ENCODE peak calls at places on chromosomes 2 and 18, in four cellular contexts. One of them, this sample, is unnamed.

GRCh38 chr18:6327895-6328623 is 86.7 kb downstream of the L3MBTL4 start:
- DNase-seq in caudate nucleus: no peak
- DNase-seq in activated CD4-positive, alpha-beta T cell treated with anti-CD3 and anti-CD28 coated beads, Interleukin-2, amount 50 U/mL, for 1 hour: no peak
- DNase-seq in cerebellar cortex: no peak
- DNase-seq in this sample: no peak

GRCh38 chr2:131034122-131035051 is 58.9 kb downstream of the FAM168B start:
- DNase-seq in caudate nucleus: peak; percentile 43
- DNase-seq in activated CD4-positive, alpha-beta T cell treated with anti-CD3 and anti-CD28 coated beads, Interleukin-2, amount 50 U/mL, for 1 hour: no peak
- DNase-seq in cerebellar cortex: no peak
- DNase-seq in this sample: peak; percentile 37

GRCh38 chr2:52145005-52145404 is 1113.1 kb upstream of the NRXN1 start:
- DNase-seq in caudate nucleus: no peak
- DNase-seq in activated CD4-positive, alpha-beta T cell treated with anti-CD3 and anti-CD28 coated beads, Interleukin-2, amount 50 U/mL, for 1 hour: no peak
- DNase-seq in cerebellar cortex: no peak
- DNase-seq in this sample: no peak

GRCh38 chr2:43139501-43139900 is 86.9 kb downstream of the ZFP36L2 start:
- DNase-seq in caudate nucleus: no peak
- DNase-seq in activated CD4-positive, alpha-beta T cell treated with anti-CD3 and anti-CD28 coated beads, Interleukin-2, amount 50 U/mL, for 1 hour: no peak
- DNase-seq in cerebellar cortex: no peak
- DNase-seq in this sample: no peak

GRCh38 chr2:43542285-43542933 is 53.4 kb downstream of the THADA start:
- DNase-seq in caudate nucleus: no peak
- DNase-seq in activated CD4-positive, alpha-beta T cell treated with anti-CD3 and anti-CD28 coated beads, Interleukin-2, amount 50 U/mL, for 1 hour: no peak
- DNase-seq in cerebellar cortex: peak; percentile 43
- DNase-seq in this sample: peak; percentile 19

GRCh38 chr2:182291296-182291695 is 135.5 kb downstream of the PDE1A start:
- DNase-seq in caudate nucleus: no peak
- DNase-seq in activated CD4-positive, alpha-beta T cell treated with anti-CD3 and anti-CD28 coated beads, Interleukin-2, amount 50 U/mL, for 1 hour: no peak
- DNase-seq in cerebellar cortex: no peak
- DNase-seq in this sample: no peak

GRCh38 chr2:119393971-119394748 is 27.4 kb downstream of the DBI start:
- DNase-seq in caudate nucleus: no peak
- DNase-seq in activated CD4-positive, alpha-beta T cell treated with anti-CD3 and anti-CD28 coated beads, Interleukin-2, amount 50 U/mL, for 1 hour: no peak
- DNase-seq in cerebellar cortex: no peak
- DNase-seq in this sample: no peak

GRCh38 chr2:230429513-230429912 is 13.5 kb downstream of the SP100 start:
- DNase-seq in caudate nucleus: no peak
- DNase-seq in activated CD4-positive, alpha-beta T cell treated with anti-CD3 and anti-CD28 coated beads, Interleukin-2, amount 50 U/mL, for 1 hour: no peak
- DNase-seq in cerebellar cortex: no peak
- DNase-seq in this sample: no peak

GRCh38 chr2:182636694-182637093 is 79.4 kb upstream of the DNAJC10 start:
- DNase-seq in caudate nucleus: no peak
- DNase-seq in activated CD4-positive, alpha-beta T cell treated with anti-CD3 and anti-CD28 coated beads, Interleukin-2, amount 50 U/mL, for 1 hour: no peak
- DNase-seq in cerebellar cortex: no peak
- DNase-seq in this sample: no peak

GRCh38 chr18:49846718-49847470 is 33.6 kb upstream of the ACAA2 start:
- DNase-seq in caudate nucleus: no peak
- DNase-seq in activated CD4-positive, alpha-beta T cell treated with anti-CD3 and anti-CD28 coated beads, Interleukin-2, amount 50 U/mL, for 1 hour: no peak
- DNase-seq in cerebellar cortex: no peak
- DNase-seq in this sample: no peak

This sample was measured in cerebellum.